ENCODE peak calls at places on chromosomes 4 and X, in five cellular contexts. L, A, D, B and K are unnamed samples.

GRCh38 chr4:148376151-148376550 is 66.1 kb downstream of the NR3C2 start:
- DNase-seq in L (no peak), A (no peak), D (no peak), B (no peak), K (no peak)

GRCh38 chr4:5019274-5019673 is at the start of gene CYTL1:
- DNase-seq in L (no peak), A (no peak), D (peak), B (no peak), K (no peak)

GRCh38 chrX:15985937-15986336 is 131.3 kb upstream of the AP1S2 start:
- DNase-seq in L (no peak), A (no peak), D (no peak), B (no peak), K (no peak)

GRCh38 chr4:140238353-140239041 is 84.5 kb upstream of the MAML3 start:
- DNase-seq in L (peak), A (no peak), D (peak), B (peak), K (no peak)

GRCh38 chrX:95903490-95903889 is 781.2 kb upstream of the DIAPH2 start:
- DNase-seq in L (no peak), A (no peak), D (peak), B (no peak), K (peak)

GRCh38 chr4:126750723-126751122 is 882.0 kb upstream of the INTU start:
- DNase-seq in L (no peak), A (no peak), D (no peak), B (no peak), K (no peak)

GRCh38 chr4:74654230-74654681 is 140.1 kb downstream of the BTC start:
- DNase-seq in L (no peak), A (no peak), D (no peak), B (no peak), K (no peak)

GRCh38 chr4:121995790-121996537 is 44.1 kb upstream of the TRPC3 start:
- DNase-seq in L (no peak), A (no peak), D (no peak), B (no peak), K (no peak)

GRCh38 chr4:159608434-159608833 is 505.6 kb downstream of the RAPGEF2 start:
- DNase-seq in L (no peak), A (no peak), D (no peak), B (no peak), K (no peak)

GRCh38 chr4:40455340-40455902 is 120.3 kb downstream of the CHRNA9 start:
- DNase-seq in L (no peak), A (no peak), D (no peak), B (no peak), K (no peak)

GRCh38 chr4:93334003-93334402 is 494.6 kb upstream of the ATOH1 start:
- DNase-seq in L (peak), A (no peak), D (no peak), B (no peak), K (no peak)

GRCh38 chr4:151486166-151486565 is 77.2 kb downstream of the FHIP1A start:
- DNase-seq in L (no peak), A (no peak), D (no peak), B (no peak), K (no peak)

GRCh38 chr4:7857238-7857701 is 82.4 kb downstream of the AFAP1 start:
- DNase-seq in L (no peak), A (no peak), D (no peak), B (no peak), K (no peak)

GRCh38 chr4:52665592-52665991 is 6.5 kb upstream of the USP46 start:
- DNase-seq in L (no peak), A (no peak), D (peak), B (no peak), K (no peak)